ENCODE peak calls at places on chromosome 5, in six cellular contexts. W, H, L, C, B and J are unnamed samples. For H3K9me3 and H3K27me3, the result is how much of the 10 kb centered on the place peaks cover.

GRCh38 chr5:150409638-150410523 is 2.8 kb downstream of the CD74 start:
- DNase-seq in B (peak), L (peak), H (peak), W (peak), C (peak), J (peak)

GRCh38 chr5:10513501-10514442 is 50.1 kb upstream of the ANKRD33B start:
- DNase-seq in C (peak), B (no peak), W (peak), L (no peak), H (no peak), J (peak)

GRCh38 chr5:98341038-98341710 is 432.3 kb upstream of the RGMB start:
- DNase-seq in H (no peak), L (no peak), W (no peak), B (no peak), C (peak), J (no peak)

GRCh38 chr5:10654566-10654965 is 90.7 kb downstream of the ANKRD33B start:
- DNase-seq in L (no peak), C (no peak), B (peak), H (no peak), W (no peak), J (no peak)

GRCh38 chr5:9551567-9551966 is 5.7 kb upstream of the SEMA5A start:
- DNase-seq in H (no peak), L (no peak), B (no peak), C (no peak), W (no peak), J (no peak)

GRCh38 chr5:143582869-143583268 is 179.4 kb upstream of the NR3C1 start:
- DNase-seq in H (no peak), C (peak), L (no peak), B (no peak), W (peak), J (no peak)

GRCh38 chr5:126098330-126099017 is 324.7 kb upstream of the GRAMD2B start:
- DNase-seq in C (peak), L (no peak), W (no peak), H (no peak), B (no peak), J (peak)

GRCh38 chr5:32074401-32074800 is 99.7 kb downstream of the GOLPH3 start:
- DNase-seq in H (no peak), W (no peak), L (no peak), B (no peak), C (no peak), J (no peak)

GRCh38 chr5:178455480-178455835 is 134.7 kb downstream of the COL23A1 start:
- DNase-seq in L (no peak), W (no peak), H (no peak), B (no peak), C (no peak), J (no peak)

GRCh38 chr5:150054569-150054968 is 31.8 kb downstream of the CSF1R start:
- DNase-seq in H (no peak), L (no peak), C (no peak), W (no peak), B (no peak), J (no peak)

GRCh38 chr5:171418982-171419662 is at the start of gene FGF18:
- DNase-seq in W (peak), H (no peak), L (peak), C (peak), B (no peak), J (peak)

GRCh38 chr5:4192111-4192510 is 596.5 kb downstream of the IRX1 start:
- DNase-seq in W (no peak), B (no peak), C (no peak), L (no peak), H (no peak), J (no peak)

GRCh38 chr5:61817472-61818326 is 485.6 kb downstream of the ZSWIM6 start:
- DNase-seq in B (no peak), L (no peak), C (peak), H (no peak), W (peak), J (peak)

GRCh38 chr5:96816430-96816939 is 8.7 kb upstream of the ERAP1 start:
- DNase-seq in W (peak), H (no peak), C (no peak), B (no peak), L (peak), J (no peak)

GRCh38 chr5:52875827-52876226 is 88.1 kb downstream of the ITGA1 start:
- DNase-seq in B (no peak), L (no peak), H (no peak), C (no peak), W (no peak), J (no peak)

GRCh38 chr5:135230326-135230925 is 168.6 kb downstream of the MACROH2A1 start:
- DNase-seq in H (no peak), C (peak), B (peak), L (no peak), W (no peak), J (peak)

GRCh38 chr5:141039517-141039916 is 11.7 kb upstream of the PCDHB1 start:
- DNase-seq in B (no peak), W (peak), H (no peak), L (no peak), C (no peak), J (no peak)

GRCh38 chr5:107985144-107985543 is 314.4 kb upstream of the EFNA5 start:
- DNase-seq in W (no peak), H (no peak), L (no peak), C (no peak), B (no peak), J (peak)

GRCh38 chr5:52893863-52894262 is 95.3 kb upstream of the ITGA2 start:
- DNase-seq in L (no peak), W (no peak), C (no peak), B (no peak), H (no peak), J (no peak)

GRCh38 chr5:176875783-176876505 is 23.2 kb downstream of the HK3 start:
- DNase-seq in W (no peak), H (no peak), B (no peak), C (no peak), L (peak), J (no peak)

GRCh38 chr5:95283022-95283615 is 1.8 kb downstream of the MCTP1 start:
- DNase-seq in L (no peak), W (peak), H (no peak), C (no peak), B (no peak), J (no peak)

GRCh38 chr5:97149689-97150088 is 7.3 kb upstream of the LIX1 start:
- DNase-seq in W (no peak), B (no peak), C (no peak), H (no peak), L (no peak), J (no peak)

GRCh38 chr5:67730917-67731474 is 484.6 kb upstream of the PIK3R1 start:
- DNase-seq in H (no peak), L (no peak), W (no peak), C (no peak), B (no peak), J (no peak)

GRCh38 chr5:168209561-168209960 is 81.9 kb upstream of the WWC1 start:
- DNase-seq in W (peak), H (no peak), B (no peak), C (no peak), L (no peak), J (no peak)

GRCh38 chr5:107456281-107456715 is 214.4 kb downstream of the EFNA5 start:
- DNase-seq in B (no peak), W (no peak), H (no peak), L (no peak), C (peak), J (no peak)

GRCh38 chr5:115578657-115579056 is 23.6 kb downstream of the TICAM2 start:
- DNase-seq in L (no peak), C (no peak), W (no peak), H (no peak), B (no peak), J (no peak)

DNA sequence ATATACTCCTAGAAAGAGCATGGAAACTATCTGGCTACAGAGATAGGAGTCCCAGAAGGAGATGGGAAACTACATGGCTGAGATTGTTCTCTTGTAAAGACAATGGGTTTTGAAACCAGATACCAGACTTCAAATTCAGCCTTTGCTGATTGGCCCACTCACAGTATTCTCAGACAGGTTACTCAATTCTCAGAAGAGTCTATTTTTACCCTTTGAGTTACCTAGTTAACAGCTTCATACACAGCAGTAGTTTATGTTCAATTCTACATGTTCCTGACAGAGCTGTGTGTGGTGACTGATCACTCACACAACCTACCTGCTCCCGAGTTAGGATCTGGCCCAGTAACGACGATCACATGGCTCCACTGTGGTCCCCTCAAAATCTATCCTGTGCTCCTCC is 14.0 kb downstream of the ZFP62 start:
- DNase-seq in H (no peak), L (no peak), W (no peak), B (no peak), C (no peak), J (no peak)
- H3K9me3 ChIP-seq in H (under half), L (under half), W (half or more), B (under half), C (half or more), J (under half)

GRCh38 chr5:142327111-142327842 is 2.5 kb upstream of the SPRY4 start:
- DNase-seq in C (peak), B (peak), W (peak), L (no peak), H (no peak), J (peak)
- H3K4me3 ChIP-seq in C (no peak), B (no peak), W (peak), L (no peak), H (no peak), J (no peak)

GRCh38 chr5:174692381-174692780 is 32.0 kb upstream of the MSX2 start:
- DNase-seq in C (no peak), H (no peak), L (no peak), W (no peak), B (no peak), J (no peak)

GRCh38 chr5:174688441-174689354 is 35.7 kb upstream of the MSX2 start:
- DNase-seq in H (no peak), W (no peak), L (no peak), C (no peak), B (no peak), J (no peak)

GRCh38 chr5:174692982-174693422 is 31.4 kb upstream of the MSX2 start:
- DNase-seq in L (no peak), W (no peak), C (no peak), B (no peak), H (no peak), J (no peak)

GRCh38 chr5:174687503-174687902 is 36.9 kb upstream of the MSX2 start:
- DNase-seq in H (no peak), W (no peak), L (no peak), C (no peak), B (no peak), J (no peak)

DNA sequence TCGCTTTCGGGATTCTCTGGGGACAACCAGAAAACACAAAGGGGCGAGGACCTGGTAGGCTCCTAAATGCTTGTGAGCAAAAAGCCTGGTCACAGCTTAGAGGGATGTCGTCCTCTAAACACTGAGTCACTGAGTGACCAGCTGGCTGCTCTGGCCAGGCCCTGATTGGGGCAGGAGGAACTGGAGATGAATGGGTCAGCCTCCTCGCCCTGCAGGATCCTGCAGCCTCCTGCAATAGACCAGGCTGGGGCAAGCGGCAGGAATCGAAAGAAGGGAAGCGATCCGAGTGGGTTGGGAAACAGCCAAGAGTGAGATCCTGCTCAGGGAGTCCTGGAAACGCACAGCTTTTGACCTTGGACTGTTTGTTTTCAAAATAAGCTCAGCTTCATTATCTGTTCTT is 34.1 kb upstream of the MSX2 start:
- DNase-seq in H (no peak), L (no peak), C (peak), W (no peak), B (no peak), J (peak)
- H3K27me3 ChIP-seq in H (under half), L (under half), C (half or more), W (half or more), B (half or more), J (under half)

GRCh38 chr5:18072600-18072999 is 438.3 kb downstream of the TAF11L14 start:
- DNase-seq in C (no peak), H (no peak), W (no peak), B (no peak), L (no peak), J (no peak)

GRCh38 chr5:18068851-18069250 is 434.6 kb downstream of the TAF11L14 start:
- DNase-seq in C (no peak), B (no peak), H (no peak), W (no peak), L (no peak), J (no peak)

GRCh38 chr5:18067615-18068014 is 433.4 kb downstream of the TAF11L14 start:
- DNase-seq in B (no peak), C (no peak), W (no peak), H (no peak), L (no peak), J (no peak)

DNA sequence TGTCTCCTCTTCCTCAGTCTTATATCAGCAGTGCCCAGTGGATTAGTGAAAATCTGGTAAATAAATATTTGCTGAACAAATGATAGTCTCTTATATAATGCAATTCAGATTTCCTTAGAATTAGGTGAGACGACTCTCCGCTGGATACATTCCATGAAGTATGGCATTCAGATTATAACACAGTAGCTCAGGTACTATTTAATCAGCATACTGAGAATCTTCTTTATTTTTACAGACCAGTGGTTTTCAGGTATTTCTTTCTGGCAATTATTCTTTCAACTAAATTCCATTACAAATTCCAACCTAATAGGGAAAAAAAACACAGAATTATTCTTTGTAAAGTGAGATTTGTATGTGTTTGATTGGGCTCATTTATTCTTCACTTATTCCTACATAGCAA is 435.5 kb downstream of the TAF11L14 start:
- DNase-seq in W (no peak), B (no peak), C (no peak), L (no peak), H (no peak), J (no peak)
- H3K9me3 ChIP-seq in W (under half), B (under half), C (under half), L (under half), H (under half), J (under half)

DNA sequence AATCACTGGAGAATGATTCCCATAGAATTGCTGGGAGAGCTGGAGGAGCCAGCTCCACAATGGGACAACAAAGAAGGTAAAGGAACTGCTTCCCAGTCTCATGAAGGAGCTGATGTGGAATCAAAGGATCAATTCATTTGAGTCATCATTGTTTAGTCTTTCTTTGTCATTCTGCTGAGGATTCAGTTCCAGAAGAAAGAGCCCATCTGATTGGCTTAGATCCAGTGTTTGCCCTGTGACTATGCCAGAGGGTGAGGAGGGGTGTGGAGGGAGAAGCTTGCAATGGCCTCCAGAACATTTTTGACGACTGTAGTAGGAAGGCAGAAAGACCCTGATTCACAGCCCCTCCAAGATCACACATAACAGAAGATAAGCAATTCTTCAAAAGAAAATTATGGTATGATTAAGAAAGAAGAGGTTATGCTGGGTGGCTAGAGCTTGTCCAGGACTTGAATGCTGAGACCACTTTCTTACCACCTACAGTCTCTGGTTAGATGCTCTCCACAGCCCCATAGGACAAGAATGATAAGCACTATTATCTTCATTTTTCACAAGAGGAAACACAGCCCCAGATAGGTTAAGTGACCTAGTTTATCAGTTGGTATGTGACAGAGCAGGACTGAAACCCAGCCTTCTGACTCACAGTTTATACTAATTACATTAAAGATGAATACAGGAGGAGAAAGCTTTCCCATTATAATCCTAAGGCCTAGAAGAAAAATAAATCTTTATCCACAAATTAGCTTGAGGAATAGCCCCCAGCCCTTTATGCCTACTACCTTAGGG is 363.1 kb downstream of the PRELID2 start:
- DNase-seq in H (no peak), B (no peak), L (no peak), W (peak), C (peak), J (peak)
- H3K4me3 ChIP-seq in H (no peak), B (no peak), L (no peak), W (no peak), C (no peak), J (no peak)